ENCODE peak calls at places on chromosome 18, in four cellular contexts. S is stomach, M is upper lobe of left lung, Q is GM12892. E is an unnamed sample.

GRCh38 chr18:13407484-13407883 is 188.9 kb downstream of the LDLRAD4 start:
- DNase-seq in S (no peak), M (no peak), Q (no peak), E (no peak)

GRCh38 chr18:46182633-46183401 is 78.6 kb downstream of the HAUS1 start:
- DNase-seq in S (peak), M (no peak), Q (no peak), E (no peak)

GRCh38 chr18:49980869-49981268 is 167.5 kb upstream of the ACAA2 start:
- DNase-seq in S (no peak), M (no peak), Q (no peak), E (no peak)

GRCh38 chr18:57846258-57846657 is 43.1 kb upstream of the ATP8B1 start:
- DNase-seq in S (peak), M (no peak), Q (no peak), E (no peak)

GRCh38 chr18:58402247-58402646 is 226.6 kb downstream of the ALPK2 start:
- DNase-seq in S (no peak), M (no peak), Q (no peak), E (peak)

GRCh38 chr18:13524824-13525223 is 201.5 kb downstream of the FAM210A start:
- DNase-seq in S (no peak), M (no peak), Q (no peak), E (no peak)

GRCh38 chr18:8943900-8944870 is 158.3 kb upstream of the NDUFV2 start:
- DNase-seq in S (no peak), M (no peak), Q (no peak), E (no peak)

GRCh38 chr18:44781890-44782289 is 101.2 kb downstream of the SETBP1 start:
- DNase-seq in S (no peak), M (no peak), Q (no peak), E (no peak)

GRCh38 chr18:65659912-65660311 is 90.9 kb upstream of the CDH7 start:
- DNase-seq in S (no peak), M (no peak), Q (no peak), E (no peak)

GRCh38 chr18:72692086-72692485 is 147.9 kb upstream of the CBLN2 start:
- DNase-seq in S (no peak), M (peak), Q (no peak), E (no peak)

GRCh38 chr18:61854578-61854977 is 38.2 kb downstream of the RNF152 start:
- DNase-seq in S (no peak), M (no peak), Q (no peak), E (no peak)

GRCh38 chr18:9188359-9189231 is 52.0 kb downstream of the ANKRD12 start:
- DNase-seq in S (no peak), M (no peak), Q (no peak), E (no peak)

GRCh38 chr18:53906681-53907080 is 317.8 kb downstream of the MBD2 start:
- DNase-seq in S (no peak), M (no peak), Q (no peak), E (no peak)

GRCh38 chr18:59500765-59501164 is 141.7 kb upstream of the LMAN1 start:
- DNase-seq in S (no peak), M (no peak), Q (no peak), E (no peak)

GRCh38 chr18:37698508-37699035 is 133.0 kb upstream of the CELF4 start:
- DNase-seq in S (no peak), M (no peak), Q (no peak), E (no peak)

GRCh38 chr18:35415511-35416427 is 38.6 kb upstream of the ZNF396 start:
- DNase-seq in S (no peak), M (no peak), Q (no peak), E (no peak)

GRCh38 chr18:9941108-9941507 is 27.3 kb downstream of the VAPA start:
- DNase-seq in S (no peak), M (no peak), Q (no peak), E (no peak)

GRCh38 chr18:9736942-9737813 is 29.1 kb downstream of the RAB31 start:
- DNase-seq in S (no peak), M (no peak), Q (no peak), E (no peak)

GRCh38 chr18:76620326-76620813 is 125.3 kb upstream of the ZNF516 start:
- DNase-seq in S (peak), M (peak), Q (peak), E (peak)

GRCh38 chr18:26708814-26709717 is 156.4 kb downstream of the AQP4 start:
- DNase-seq in S (no peak), M (no peak), Q (no peak), E (no peak)

GRCh38 chr18:12703096-12703567 is 290 bp downstream of the PSMG2 start:
- DNase-seq in S (no peak), M (no peak), Q (no peak), E (no peak)

GRCh38 chr18:77068321-77068841 is 64.2 kb downstream of the MBP start:
- DNase-seq in S (no peak), M (no peak), Q (no peak), E (no peak)

GRCh38 chr18:9067823-9068222 is 34.7 kb upstream of the NDUFV2 start:
- DNase-seq in S (no peak), M (no peak), Q (no peak), E (no peak)

GRCh38 chr18:33841221-33841967 is 263.4 kb downstream of the ASXL3 start:
- DNase-seq in S (no peak), M (no peak), Q (no peak), E (no peak)

GRCh38 chr18:45828917-45829811 is 3.7 kb downstream of the SIGLEC15 start:
- DNase-seq in S (peak), M (no peak), Q (no peak), E (no peak)

DNA sequence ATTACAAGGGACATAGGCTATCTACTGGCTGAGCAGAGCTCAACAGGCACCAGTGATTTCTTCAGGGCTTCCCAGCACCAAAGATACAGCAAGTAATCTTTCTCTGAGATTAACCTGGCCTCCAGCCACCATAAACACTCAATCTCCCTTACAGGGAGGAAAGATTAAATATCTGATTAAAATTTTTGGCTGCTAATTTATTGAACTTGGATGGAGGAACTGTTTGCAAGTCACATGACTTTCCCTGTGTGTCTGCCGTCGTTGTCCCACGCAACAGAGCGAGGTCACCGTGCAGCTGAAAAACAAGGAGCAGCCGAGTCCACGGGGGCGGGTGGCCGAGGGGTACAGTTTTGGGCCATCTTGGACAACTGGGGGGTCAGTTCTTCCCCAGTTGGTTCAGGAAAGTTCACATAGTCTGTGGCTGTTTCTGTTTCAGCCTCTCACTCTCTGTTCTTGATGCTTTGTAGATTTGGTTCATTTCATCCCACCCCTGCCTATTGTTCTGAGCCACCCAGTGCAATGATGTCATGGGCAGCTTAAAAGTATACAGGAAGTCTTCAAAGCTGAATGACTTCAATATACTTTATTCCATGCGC is 186.8 kb upstream of the CTAGE1 start:
- DNase-seq in S (peak), M (peak), Q (no peak), E (peak)
- TF ChIP-seq POLR2AphosphoS5 in S (no peak), M (no peak), Q (no peak), E (peak)

DNA sequence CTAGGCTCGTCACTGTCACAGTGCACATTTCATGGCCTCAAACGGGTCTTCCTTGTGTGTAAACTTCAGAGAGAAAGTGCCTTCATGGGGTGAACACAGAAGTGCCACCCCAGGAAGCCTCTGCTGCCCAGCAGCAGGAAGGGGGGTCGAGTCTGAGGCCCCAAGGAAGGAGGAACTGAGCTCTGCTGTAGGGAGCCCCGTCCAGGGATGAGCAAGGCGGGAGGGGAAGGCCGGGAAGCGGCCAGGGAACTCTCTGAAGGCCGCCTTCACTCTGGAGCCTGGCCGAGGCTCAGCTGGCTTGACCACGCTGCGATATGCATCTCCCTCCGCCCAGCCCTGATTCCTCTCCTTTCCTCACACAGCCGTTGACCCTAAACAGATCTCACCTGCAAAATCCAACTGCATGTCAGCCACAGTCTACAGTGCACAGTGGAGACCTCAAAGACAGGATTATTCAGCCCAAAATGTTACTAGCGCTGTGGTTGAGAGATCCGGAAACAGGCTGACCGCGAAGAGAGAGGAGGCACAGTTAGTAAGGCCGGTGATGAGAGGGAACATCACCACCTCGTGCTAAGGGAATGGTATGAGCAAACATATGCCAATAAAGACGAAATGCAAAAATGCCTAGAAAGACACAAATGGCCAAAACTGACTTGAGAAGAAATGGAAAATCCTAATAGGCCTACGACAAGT is 34.2 kb upstream of the CTDP1 start:
- DNase-seq in S (no peak), M (no peak), Q (no peak), E (no peak)
- TF ChIP-seq POLR2AphosphoS5 in S (no peak), M (no peak), Q (no peak), E (no peak)

DNA sequence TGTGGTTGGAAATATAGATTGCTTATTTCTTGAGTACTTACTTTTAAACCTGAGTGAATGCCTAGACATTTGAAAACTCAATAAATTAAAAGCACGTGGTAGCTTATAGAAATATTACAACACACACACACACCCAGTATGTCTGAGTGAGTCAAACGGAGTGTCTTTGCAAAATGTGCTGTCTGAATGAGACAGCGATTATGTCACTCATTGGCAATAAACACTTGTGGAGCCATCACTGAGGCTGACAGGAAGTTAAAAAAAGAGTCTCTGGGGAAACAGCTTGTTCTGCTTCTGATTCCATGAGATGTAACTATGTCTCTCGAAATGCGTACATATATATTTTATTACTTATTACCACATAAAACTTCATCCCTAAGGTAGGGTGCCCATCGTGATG is 22.3 kb upstream of the VPS4B start:
- DNase-seq in S (no peak), M (no peak), Q (no peak), E (no peak)
- TF ChIP-seq POLR2AphosphoS5 in S (no peak), M (no peak), Q (no peak), E (no peak)

GRCh38 chr18:25350561-25351201 is 1.3 kb downstream of the ZNF521 start:
- DNase-seq in S (no peak), M (peak), Q (peak), E (no peak)
- TF ChIP-seq POLR2AphosphoS5 in S (no peak), M (no peak), Q (no peak), E (no peak)

DNA sequence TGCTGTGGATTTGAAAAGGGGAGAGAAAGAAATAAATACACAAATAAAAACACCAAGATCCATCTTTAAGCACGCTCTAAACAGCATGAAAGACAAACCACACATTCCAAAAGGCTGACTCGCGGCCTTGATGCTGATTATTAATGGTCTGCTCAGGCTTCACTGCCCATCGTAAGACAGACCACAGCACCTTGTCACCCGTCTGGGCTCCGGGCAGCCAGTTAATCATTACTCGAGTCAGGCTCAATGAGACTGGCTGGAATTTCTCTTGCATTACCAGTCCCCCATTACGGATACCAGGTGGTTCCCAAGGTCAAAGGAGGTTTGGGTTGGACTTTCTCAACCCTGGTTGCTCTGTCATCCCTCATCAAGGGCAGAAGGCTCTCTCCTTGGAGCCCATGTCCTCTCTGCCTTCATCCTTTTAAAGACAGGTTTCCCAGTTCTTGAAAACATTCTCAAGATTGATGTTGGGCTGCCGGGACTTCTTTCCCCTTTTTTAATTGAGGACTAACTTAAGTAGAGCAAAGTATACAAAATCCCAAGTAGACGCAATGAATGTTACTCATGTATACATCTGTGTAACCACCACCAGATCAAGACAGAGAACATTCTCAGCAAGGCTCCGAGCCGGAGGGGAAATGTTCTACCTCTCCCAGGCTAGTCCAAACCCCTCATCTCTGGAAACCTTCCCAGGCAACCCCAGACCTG is 8.1 kb downstream of the SMAD7 start:
- DNase-seq in S (peak), M (no peak), Q (no peak), E (no peak)
- TF ChIP-seq POLR2AphosphoS5 in S (peak), M (peak), Q (no peak), E (no peak)

DNA sequence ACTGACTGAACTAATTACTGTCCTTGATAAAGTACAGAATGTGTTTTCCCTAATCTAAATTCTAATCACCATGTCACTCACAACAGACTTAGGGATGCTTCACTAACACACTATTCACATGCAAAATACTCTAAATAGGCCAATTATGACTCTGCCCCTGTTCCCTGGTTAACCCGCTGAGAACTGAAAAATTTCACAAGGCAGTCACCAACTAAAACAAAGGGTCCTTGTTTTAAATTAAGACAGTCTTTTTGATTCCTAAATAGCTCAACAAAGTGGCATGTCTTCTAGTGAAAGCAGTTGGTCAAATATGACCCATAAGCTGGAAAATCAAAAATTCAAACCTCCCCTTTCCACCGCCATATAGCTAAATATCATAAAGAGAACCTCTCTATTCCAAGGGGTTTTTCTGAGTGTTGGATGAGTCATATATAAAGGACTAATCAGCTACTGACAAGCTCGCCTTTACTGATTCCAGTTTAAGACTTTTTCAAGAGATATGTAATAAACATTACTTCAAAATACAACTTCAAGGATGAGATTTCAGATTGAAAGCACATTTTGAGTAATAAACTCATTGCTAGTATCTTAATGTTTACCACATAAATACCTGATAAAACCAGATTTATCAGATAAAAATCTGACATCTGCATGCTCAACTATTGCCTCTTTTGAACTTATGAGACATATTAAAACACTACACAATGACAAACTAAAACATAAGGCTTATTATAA is 235.8 kb downstream of the TCF4 start:
- DNase-seq in S (no peak), M (no peak), Q (no peak), E (no peak)
- TF ChIP-seq POLR2AphosphoS5 in S (no peak), M (no peak), Q (no peak), E (no peak)

GRCh38 chr18:11005528-11005927 is 143.8 kb downstream of the PIEZO2 start:
- DNase-seq in S (peak), M (no peak), Q (no peak), E (no peak)
- TF ChIP-seq POLR2AphosphoS5 in S (peak), M (peak), Q (no peak), E (peak)

GRCh38 chr18:3251963-3252277 is 4.3 kb downstream of the MYL12A start:
- DNase-seq in S (no peak), M (no peak), Q (no peak), E (no peak)
- TF ChIP-seq POLR2AphosphoS5 in S (no peak), M (no peak), Q (no peak), E (no peak)

GRCh38 chr18:54946149-54946581 is 13.1 kb downstream of the CCDC68 start:
- DNase-seq in S (peak), M (no peak), Q (no peak), E (no peak)
- TF ChIP-seq POLR2AphosphoS5 in S (peak), M (peak), Q (no peak), E (no peak)

E was measured in prostate gland.